ENCODE peak calls at places on chromosomes 16 and 17, in five cellular contexts. E, L, B, F and N are unnamed samples.

GRCh38 chr17:33657181-33657580 is 364.1 kb upstream of the ASIC2 start:
- DNase-seq in L (no peak), F (no peak), E (no peak), B (no peak), N (no peak)

GRCh38 chr16:55943257-55943656 is 68.1 kb upstream of the CES5A start:
- DNase-seq in L (no peak), F (no peak), E (no peak), B (no peak), N (no peak)

GRCh38 chr16:69465083-69465721 is 40.8 kb downstream of the CYB5B start:
- DNase-seq in B (no peak), F (peak; percentile 26), E (no peak), L (peak; percentile 27), N (no peak)

GRCh38 chr16:70688266-70688742 is 2.5 kb upstream of the MTSS2 start:
- DNase-seq in E (peak; percentile 57), L (peak; percentile 57), B (peak; percentile 63), F (peak; percentile 88), N (no peak)

GRCh38 chr17:33976816-33977215 is 278.3 kb upstream of the CCL2 start:
- DNase-seq in F (no peak), E (no peak), L (no peak), B (no peak), N (no peak)

GRCh38 chr17:17819561-17819995 is 17.2 kb downstream of the SREBF1 start:
- DNase-seq in L (peak; percentile 85), B (peak; percentile 66), E (peak; percentile 81), F (peak; percentile 87), N (peak; percentile 64)

GRCh38 chr16:50458694-50459271 is 89.4 kb upstream of the NKD1 start:
- DNase-seq in E (no peak), B (no peak), L (no peak), F (no peak), N (no peak)

GRCh38 chr17:57665128-57665527 is 80.0 kb downstream of the CCDC182 start:
- DNase-seq in L (no peak), E (no peak), B (no peak), F (no peak), N (no peak)

GRCh38 chr17:4988168-4988567 is 693 bp upstream of the CAMTA2 start:
- DNase-seq in L (no peak), F (no peak), E (no peak), B (no peak), N (no peak)

GRCh38 chr17:47692895-47693666 is 880 bp upstream of the TBKBP1 start:
- DNase-seq in L (no peak), E (no peak), F (peak; percentile 34), B (no peak), N (no peak)

GRCh38 chr17:47687748-47688147 is 6.2 kb upstream of the TBKBP1 start:
- DNase-seq in E (no peak), L (no peak), B (no peak), F (no peak), N (no peak)

GRCh38 chr17:47692137-47692894 is 1.6 kb upstream of the TBKBP1 start:
- DNase-seq in L (no peak), B (no peak), E (no peak), F (no peak), N (no peak)

GRCh38 chr17:47687328-47687690 is 6.7 kb upstream of the TBKBP1 start:
- DNase-seq in B (no peak), E (no peak), F (no peak), L (no peak), N (no peak)

DNA sequence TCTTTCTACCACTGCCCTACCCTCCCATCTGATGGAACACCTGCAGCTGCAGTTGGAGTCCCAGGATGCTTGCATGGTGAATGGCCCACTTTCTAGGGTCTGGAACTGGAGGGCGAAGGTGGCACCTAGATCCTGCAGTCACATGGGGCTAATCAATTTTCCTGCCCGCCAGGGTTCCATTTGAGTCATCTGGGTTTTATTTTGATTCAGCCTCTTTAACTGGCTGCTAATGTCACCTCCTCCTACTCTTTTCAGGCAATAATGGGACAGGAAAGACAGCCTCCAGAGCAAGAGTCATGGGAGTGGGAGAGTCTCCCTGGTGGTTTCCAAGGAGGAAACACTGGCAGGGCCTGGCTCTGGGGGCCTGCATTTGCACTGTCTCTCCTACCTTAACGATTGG is 3.8 kb upstream of the TBKBP1 start:
- DNase-seq in L (no peak), E (no peak), F (no peak), B (no peak), N (no peak)
- TF ChIP-seq POLR2AphosphoS5 in L (no peak), E (no peak), F (no peak), B (no peak), N (no peak)

GRCh38 chr17:81418710-81419332 is 23.6 kb downstream of the BAHCC1 start:
- DNase-seq in E (no peak), L (no peak), B (no peak), F (no peak), N (no peak)

GRCh38 chr17:81420769-81421462 is 25.7 kb downstream of the BAHCC1 start:
- DNase-seq in L (no peak), F (peak; percentile 23), E (peak; percentile 82), B (no peak), N (no peak)

GRCh38 chr17:81419886-81420768 is 24.9 kb downstream of the BAHCC1 start:
- DNase-seq in B (no peak), E (peak; percentile 58), F (no peak), L (no peak), N (no peak)

GRCh38 chr17:81417879-81418709 is 22.8 kb downstream of the BAHCC1 start:
- DNase-seq in L (no peak), B (no peak), E (no peak), F (no peak), N (no peak)

DNA sequence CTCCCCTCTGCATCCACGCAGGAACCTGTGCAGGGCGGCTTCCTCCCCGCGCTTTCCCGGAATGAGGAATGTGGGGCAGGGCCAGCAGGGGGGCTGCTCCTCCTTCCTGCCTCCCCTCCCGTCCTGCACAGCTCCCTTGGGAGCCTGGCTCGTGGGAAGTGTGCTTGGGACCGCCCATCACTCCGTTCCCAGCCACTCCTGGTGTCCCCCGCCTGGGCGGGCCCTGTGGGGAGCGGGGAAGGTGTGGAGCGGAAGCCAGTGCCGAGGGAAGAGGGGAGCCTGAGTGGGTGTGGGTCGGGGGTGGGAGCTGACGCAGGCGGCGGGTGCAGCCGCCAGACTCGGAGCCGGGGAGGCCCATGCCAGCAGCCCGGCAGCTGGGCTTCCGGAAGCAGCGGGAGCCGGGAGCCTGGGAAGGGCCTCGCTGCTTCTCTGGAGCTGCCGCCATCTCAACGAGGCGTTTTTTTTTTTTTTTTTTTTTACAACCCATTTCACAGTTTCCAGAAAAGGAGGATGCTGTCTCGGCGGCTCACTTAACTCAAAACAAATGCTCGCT is 24.2 kb downstream of the BAHCC1 start:
- DNase-seq in E (peak; percentile 84), L (peak; percentile 82), F (peak; percentile 64), B (peak; percentile 78), N (no peak)
- TF ChIP-seq POLR2A in E (no peak), L (peak; percentile 28), F (peak; percentile 61), B (peak; percentile 54), N (no peak)

GRCh38 chr16:86370036-86370435 is 140.3 kb upstream of the FOXF1 start:
- DNase-seq in B (no peak), E (no peak), F (no peak), L (no peak), N (no peak)
- TF ChIP-seq POLR2AphosphoS5 in B (no peak), E (no peak), F (no peak), L (no peak), N (no peak)

GRCh38 chr17:76736349-76737081 is 616 bp downstream of the SRSF2 start:
- DNase-seq in L (peak; percentile 82), F (peak; percentile 71), B (peak; percentile 66), E (peak; percentile 81), N (no peak)
- TF ChIP-seq POLR2A in L (peak; percentile 50), F (no peak), B (peak; percentile 67), E (no peak), N (peak; percentile 42)

DNA sequence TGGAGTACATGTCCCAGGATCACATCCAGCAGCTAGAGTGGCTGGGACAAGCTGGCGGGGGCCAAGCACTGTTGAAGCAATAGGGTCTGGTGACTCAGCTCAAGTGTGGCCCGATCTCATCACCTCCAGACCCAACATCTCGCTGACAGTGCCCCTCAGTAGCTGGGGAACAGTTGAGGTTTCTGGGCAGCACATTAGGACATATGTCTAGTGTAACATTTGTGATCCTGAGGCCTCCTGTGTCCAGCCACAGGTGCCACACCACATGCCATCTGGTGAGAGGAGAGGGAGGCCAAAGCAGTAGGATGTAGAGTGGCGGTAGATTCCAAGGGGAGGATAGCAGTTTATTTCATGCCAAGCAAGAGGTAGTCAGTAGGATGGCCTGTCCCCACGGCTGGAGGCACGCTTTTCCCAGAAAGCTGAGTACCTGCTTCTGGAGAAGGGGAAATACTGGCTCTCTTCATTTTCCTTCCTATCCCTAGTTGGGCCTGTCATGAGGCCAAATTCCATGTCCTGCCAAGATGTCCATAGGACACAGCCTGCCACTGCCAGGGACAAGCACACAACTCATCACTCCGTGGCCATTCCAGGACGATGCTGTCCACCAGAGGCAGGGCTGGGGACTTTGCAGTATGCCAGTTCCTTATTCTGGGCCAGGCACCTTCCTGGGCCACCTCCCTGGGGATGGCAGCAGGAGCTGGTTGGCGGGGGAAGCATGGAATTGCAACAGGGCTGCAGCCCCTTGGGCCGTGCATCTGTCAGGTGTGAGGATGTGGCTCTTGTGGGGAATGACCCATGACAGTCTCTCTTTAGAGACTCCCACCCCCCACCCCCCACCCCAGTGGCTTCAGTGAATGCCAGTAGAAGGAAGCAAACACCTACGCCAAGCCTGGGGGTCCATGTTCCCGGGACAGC is 24.0 kb downstream of the GGA3 start:
- DNase-seq in E (no peak), L (no peak), F (no peak), B (no peak), N (no peak)
- TF ChIP-seq POLR2AphosphoS5 in E (no peak), L (no peak), F (no peak), B (no peak), N (peak; percentile 35)

GRCh38 chr17:36001109-36001735 is at the start of gene CCL15:
- DNase-seq in B (no peak), F (no peak), L (peak; percentile 64), E (no peak), N (no peak)
- TF ChIP-seq POLR2A in B (no peak), F (no peak), L (peak; percentile 89), E (no peak), N (no peak)

DNA sequence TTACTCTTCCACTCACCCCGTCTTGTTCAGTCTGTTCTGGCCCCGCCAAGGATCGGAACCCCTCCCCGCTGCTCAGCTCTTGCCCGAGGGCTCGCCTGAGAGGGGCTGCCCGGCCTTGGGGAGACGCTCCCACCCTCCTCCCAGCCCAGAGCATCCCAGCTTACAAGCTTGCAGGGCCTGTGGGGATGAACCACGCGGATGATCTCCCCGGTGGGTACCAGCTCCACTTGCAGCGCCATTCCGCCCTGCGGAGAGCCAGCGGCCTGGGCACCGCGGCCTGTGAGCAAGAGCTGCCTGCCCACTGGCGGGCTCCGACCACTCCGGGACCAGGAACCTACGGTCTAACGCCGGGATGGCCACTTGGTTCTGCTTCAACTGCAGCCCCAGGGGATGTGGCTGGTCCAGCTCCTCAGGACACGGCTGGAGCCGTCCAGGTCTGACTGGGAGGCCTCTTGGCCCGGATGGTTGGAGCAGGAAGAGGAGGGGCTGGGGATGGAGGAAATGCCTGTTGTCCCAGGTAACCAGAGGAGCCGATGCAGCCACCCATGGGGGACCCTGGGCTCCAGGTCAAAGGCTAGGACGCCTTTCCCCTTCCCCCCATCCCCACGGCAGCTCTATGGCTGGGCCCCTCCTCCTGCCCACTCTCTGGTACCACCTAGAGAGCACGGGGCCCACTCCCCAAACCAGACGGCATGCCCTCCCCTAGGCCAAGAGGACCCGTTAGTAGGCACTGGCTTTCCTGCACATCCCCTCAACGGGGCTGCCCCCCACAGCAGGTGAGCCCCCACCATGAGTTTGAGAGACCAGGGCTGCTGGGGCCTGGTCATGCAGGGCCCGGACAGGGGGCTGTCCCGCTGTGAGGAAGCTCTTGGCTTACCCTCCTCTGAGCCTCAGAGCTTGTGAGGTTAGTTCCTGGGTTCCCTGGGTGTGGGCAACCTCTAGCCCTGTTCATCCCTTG is at the start of gene MYO1C:
- DNase-seq in E (no peak), F (no peak), L (no peak), B (no peak), N (no peak)
- TF ChIP-seq POLR2AphosphoS5 in E (peak; percentile 24), F (peak; percentile 51), L (peak; percentile 14), B (no peak), N (no peak)

GRCh38 chr17:49763735-49764558 is at the start of gene FAM117A:
- DNase-seq in L (peak; percentile 98), F (peak; percentile 99), B (peak; percentile 99), E (peak; percentile 97), N (peak; percentile 95)
- TF ChIP-seq POLR2A in L (peak; percentile 60), F (peak; percentile 54), B (peak; percentile 64), E (no peak), N (peak; percentile 92)